ENCODE peak calls at places on chromosome 20, in nine cellular contexts. X is HCT116, B is neural progenitor cell, C is GM23248, T is GM23338, D is hepatocyte, H is SK-N-SH, U is PC-3, P is OCI-LY7. R is an unnamed sample. For H3K79me2, the result is how much of the 10 kb centered on the place peaks cover.

GRCh38 chr20:9617062-9617461 is 102.7 kb downstream of the LAMP5 start:
- DNase-seq in B (peak), T (peak), U (peak), P (peak), C (peak), X (peak), D (peak), H (peak), R (peak)

GRCh38 chr20:46651091-46651962 is at the start of gene SLC13A3:
- DNase-seq in U (no peak), B (peak), H (peak), X (no peak), T (peak), C (peak), P (no peak), D (peak), R (no peak)

GRCh38 chr20:32191422-32191821 is 16.1 kb downstream of the PLAGL2 start:
- DNase-seq in P (no peak), T (no peak), C (no peak), B (no peak), H (no peak), D (no peak), U (no peak), X (no peak), R (no peak)

GRCh38 chr20:55375920-55376319 is 629.4 kb downstream of the CBLN4 start:
- DNase-seq in T (no peak), X (no peak), D (no peak), P (no peak), B (no peak), C (no peak), H (no peak), U (no peak), R (no peak)

GRCh38 chr20:44495257-44495656 is 19.6 kb downstream of the TTPAL start:
- DNase-seq in H (no peak), B (no peak), X (no peak), D (peak), T (no peak), U (peak), P (no peak), C (peak), R (no peak)

GRCh38 chr20:41394931-41395668 is 28.5 kb upstream of the EMILIN3 start:
- DNase-seq in B (no peak), P (no peak), D (no peak), X (no peak), T (no peak), C (no peak), U (no peak), H (no peak), R (no peak)

GRCh38 chr20:54070187-54070987 is at the start of gene BCAS1:
- DNase-seq in P (no peak), C (no peak), U (peak), D (peak), H (no peak), T (peak), X (no peak), B (no peak), R (no peak)

GRCh38 chr20:43911066-43911465 is 3.6 kb upstream of the TOX2 start:
- DNase-seq in C (peak), P (no peak), U (peak), D (no peak), T (peak), H (no peak), B (no peak), X (peak), R (no peak)

GRCh38 chr20:22700387-22700786 is 116.0 kb upstream of the FOXA2 start:
- DNase-seq in C (peak), P (no peak), D (no peak), U (peak), X (no peak), H (no peak), B (no peak), T (no peak), R (no peak)

GRCh38 chr20:53023717-53024116 is 51.6 kb downstream of the TSHZ2 start:
- DNase-seq in D (no peak), T (no peak), U (no peak), H (no peak), X (no peak), P (no peak), B (no peak), C (peak), R (no peak)
- H3K27ac ChIP-seq in D (no peak), T (no peak), U (no peak), H (peak), X (no peak), P (no peak), B (no peak), C (peak), R (no peak)

GRCh38 chr20:63025534-63026331 is 19.0 kb upstream of the BHLHE23 start:
- DNase-seq in D (no peak), H (peak), U (peak), B (no peak), C (peak), X (no peak), P (no peak), T (peak), R (no peak)
- TF ChIP-seq EZH2phosphoT487 in D (no peak), H (no peak), U (no peak), B (no peak), C (no peak), X (no peak), P (no peak), T (no peak), R (no peak)

GRCh38 chr20:33373735-33374605 is 27.3 kb downstream of the CDK5RAP1 start:
- DNase-seq in C (peak), B (no peak), P (no peak), T (no peak), H (no peak), U (peak), D (peak), X (no peak), R (no peak)
- H3K79me2 ChIP-seq in C (under half), B (under half), P (under half), T (under half), H (under half), U (under half), D (under half), X (under half), R (under half)

GRCh38 chr20:34010405-34010895 is 16.7 kb downstream of the RALY start:
- DNase-seq in C (no peak), B (peak), H (no peak), U (no peak), X (no peak), D (no peak), T (peak), P (no peak), R (no peak)
- H3K27ac ChIP-seq in C (no peak), B (peak), H (peak), U (no peak), X (no peak), D (no peak), T (peak), P (no peak), R (no peak)

DNA sequence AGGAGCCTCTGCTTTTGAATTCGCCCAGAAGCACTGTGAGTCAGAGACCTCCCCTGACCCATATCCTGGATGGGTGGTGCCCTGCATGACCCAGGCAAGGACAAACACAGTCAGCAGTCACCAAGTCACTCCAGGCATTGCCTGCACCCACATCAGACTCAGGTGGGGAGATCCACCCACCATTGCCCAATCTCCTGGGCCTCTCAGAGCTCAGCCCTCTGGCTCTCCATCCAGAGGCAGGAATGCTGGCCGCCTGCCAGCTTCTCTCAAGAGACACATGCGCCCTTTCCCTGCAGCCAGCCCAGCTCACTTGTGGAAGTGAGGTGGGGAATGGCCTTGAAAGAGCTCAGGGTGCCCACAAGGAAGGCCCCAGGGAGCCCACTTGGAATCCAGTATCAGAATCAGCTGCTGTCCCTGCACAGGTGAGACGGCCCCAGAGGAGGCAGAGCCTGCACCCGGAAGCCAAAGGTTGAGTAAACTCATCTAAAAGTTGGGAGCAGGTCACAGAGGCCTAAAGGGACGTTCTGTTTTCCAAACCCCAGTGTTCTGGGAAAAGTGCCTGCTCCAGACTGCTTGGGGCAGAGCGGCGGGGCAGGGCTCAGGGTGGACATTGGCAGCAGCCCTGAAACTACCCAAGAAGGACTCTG is 129.8 kb downstream of the PREX1 start:
- DNase-seq in U (peak), C (peak), D (peak), B (no peak), X (no peak), P (no peak), H (peak), T (no peak), R (no peak)
- TF ChIP-seq EZH2phosphoT487 in U (no peak), C (no peak), D (no peak), B (no peak), X (no peak), P (no peak), H (no peak), T (no peak), R (no peak)

GRCh38 chr20:51525241-51526104 is 17.0 kb downstream of the NFATC2 start:
- DNase-seq in X (no peak), H (no peak), B (no peak), P (peak), D (no peak), C (no peak), U (no peak), T (no peak), R (no peak)
- H3K79me2 ChIP-seq in X (under half), H (under half), B (under half), P (half or more), D (under half), C (under half), U (under half), T (under half), R (half or more)

DNA sequence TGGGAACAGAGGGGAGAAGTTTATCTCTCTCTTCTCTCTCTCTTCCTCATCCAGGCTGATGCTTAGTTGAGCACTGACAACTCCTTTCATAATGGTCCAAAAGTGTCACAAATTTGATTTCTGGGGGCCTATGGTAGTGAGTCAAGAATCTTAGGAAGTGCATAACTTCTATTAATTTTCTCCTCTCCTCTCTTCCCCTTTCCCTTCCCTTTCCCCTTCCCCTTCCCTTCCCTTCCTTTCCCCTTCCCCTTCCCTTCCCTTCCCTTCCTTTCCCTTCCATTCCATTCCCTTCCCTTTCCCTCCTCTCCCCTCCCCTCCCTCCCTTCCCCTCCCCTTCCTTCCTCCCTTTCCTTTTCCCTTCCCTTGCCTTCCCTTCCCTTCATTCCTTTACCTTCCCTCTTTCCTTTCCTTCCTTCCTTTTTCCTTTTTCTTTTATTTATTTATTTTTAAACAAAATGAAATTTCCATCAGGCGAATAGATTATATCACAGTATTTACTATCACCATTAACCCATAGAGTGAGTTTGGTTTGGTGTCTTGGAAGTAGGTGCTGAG is 56.9 kb upstream of the JAG1 start:
- DNase-seq in X (no peak), H (no peak), T (no peak), U (no peak), D (no peak), B (no peak), C (no peak), P (no peak), R (no peak)
- H3K27ac ChIP-seq in X (no peak), H (no peak), T (no peak), U (peak), D (no peak), B (no peak), C (peak), P (no peak), R (no peak)

DNA sequence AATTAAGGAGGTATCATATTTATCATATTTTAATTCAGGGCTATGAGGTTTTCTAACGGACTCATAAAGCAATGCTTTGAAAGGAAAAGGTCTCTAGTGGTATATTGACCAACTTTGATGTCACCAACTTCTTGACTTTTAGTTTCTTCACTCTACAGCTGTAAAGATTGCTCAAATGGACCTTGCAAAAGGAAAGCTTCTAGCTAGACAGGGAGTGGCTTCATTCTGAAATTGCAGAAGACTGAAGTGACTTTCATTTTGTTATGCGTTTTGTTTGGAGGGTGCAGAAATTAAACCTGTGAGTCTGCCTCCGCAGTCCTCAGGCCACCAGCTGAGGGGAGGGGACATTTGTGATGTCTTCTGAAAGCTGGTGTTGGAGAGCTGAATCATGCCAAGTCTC is 95.7 kb downstream of the SLC24A3 start:
- DNase-seq in H (no peak), X (no peak), T (no peak), D (no peak), U (no peak), B (no peak), C (no peak), P (no peak), R (no peak)
- TF ChIP-seq EZH2phosphoT487 in H (no peak), X (no peak), T (no peak), D (no peak), U (no peak), B (no peak), C (no peak), P (no peak), R (no peak)

DNA sequence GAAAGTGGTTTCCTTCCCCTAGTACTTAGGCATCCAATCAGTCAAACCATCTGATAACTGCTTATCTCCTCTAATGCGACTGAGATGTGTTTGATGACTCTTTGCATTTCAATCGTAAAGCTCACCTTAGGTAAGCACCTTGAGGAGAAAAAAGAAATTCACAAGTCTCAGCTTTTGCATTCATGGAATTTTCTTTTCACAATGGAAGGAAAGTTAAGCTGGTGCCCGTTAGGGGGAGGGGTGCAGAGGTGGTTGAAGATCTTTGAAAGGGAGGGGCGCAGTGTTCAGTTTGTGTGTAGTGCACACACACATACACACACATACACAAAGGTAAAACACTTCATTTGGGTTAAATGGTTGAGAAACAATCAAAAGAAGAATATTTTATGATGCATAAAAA is 87.1 kb upstream of the SALL4 start:
- DNase-seq in H (no peak), X (no peak), P (no peak), C (no peak), B (peak), T (peak), D (no peak), U (no peak), R (no peak)
- H3K79me2 ChIP-seq in H (under half), X (under half), P (under half), C (under half), B (under half), T (under half), D (under half), U (under half), R (under half)

R was measured in MM.1S.